ENCODE peak calls at places on chromosome 3, in eight cellular contexts. D is stimulated activated CD4-positive, alpha-beta T cell treated with anti-CD3 and anti-CD28 coated beads, Interleukin-2, amount 100 ng/mL, for 48 hours; H is ACHN; A is head of caudate nucleus; C is naive thymus-derived CD8-positive, alpha-beta T cell; R is lung; O is posterior cingulate gyrus; I is fibroblast of mammary gland. Y is an unnamed sample.

GRCh38 chr3:31620656-31621055 is 87.9 kb downstream of the STT3B start:
- DNase-seq in D (no peak), R (no peak), I (peak), O (no peak), A (no peak), H (no peak), C (no peak), Y (no peak)

GRCh38 chr3:45943207-45943846 is at the start of gene CXCR6:
- DNase-seq in C (peak), R (no peak), A (no peak), O (no peak), D (peak), I (peak), H (no peak), Y (peak)

GRCh38 chr3:184604039-184604955 is 42.7 kb downstream of the EPHB3 start:
- DNase-seq in A (no peak), H (no peak), D (no peak), O (peak), I (no peak), R (no peak), C (no peak), Y (no peak)

GRCh38 chr3:103127737-103128136 is 692.9 kb downstream of the ZPLD1 start:
- DNase-seq in I (no peak), O (no peak), D (no peak), R (no peak), A (no peak), H (no peak), C (no peak), Y (no peak)

GRCh38 chr3:45786801-45787495 is 9.4 kb downstream of the SLC6A20 start:
- DNase-seq in H (no peak), O (no peak), I (no peak), R (no peak), C (no peak), A (no peak), D (no peak), Y (no peak)

GRCh38 chr3:65178703-65179102 is 490.9 kb upstream of the ADAMTS9 start:
- DNase-seq in C (no peak), O (no peak), H (no peak), I (peak), D (no peak), R (no peak), A (no peak), Y (no peak)

GRCh38 chr3:39138804-39139415 is 14.5 kb downstream of the CSRNP1 start:
- DNase-seq in I (no peak), C (no peak), A (no peak), H (no peak), D (no peak), O (peak), R (no peak), Y (peak)

GRCh38 chr3:142983318-142983717 is 18.1 kb upstream of the U2SURP start:
- DNase-seq in A (no peak), C (no peak), O (no peak), R (no peak), D (no peak), I (no peak), H (no peak), Y (no peak)

GRCh38 chr3:191003742-191004141 is 141.2 kb upstream of the GMNC start:
- DNase-seq in R (no peak), D (no peak), H (no peak), C (no peak), I (no peak), O (no peak), A (no peak), Y (no peak)

GRCh38 chr3:159848348-159849118 is 140.1 kb upstream of the IL12A start:
- DNase-seq in O (no peak), D (no peak), R (no peak), I (no peak), A (no peak), H (no peak), C (no peak), Y (no peak)

GRCh38 chr3:153734777-153735551 is 386.2 kb upstream of the ARHGEF26 start:
- DNase-seq in D (no peak), I (peak), C (no peak), O (no peak), A (no peak), H (peak), R (no peak), Y (no peak)

GRCh38 chr3:131260525-131260924 is 121.0 kb upstream of the NUDT16 start:
- DNase-seq in H (no peak), I (peak), O (no peak), A (no peak), D (no peak), C (no peak), R (no peak), Y (no peak)

GRCh38 chr3:116155830-116156229 is 289.5 kb downstream of the LSAMP start:
- DNase-seq in O (peak), H (no peak), A (no peak), R (no peak), D (no peak), I (peak), C (no peak), Y (no peak)

GRCh38 chr3:45165497-45166282 is 19.5 kb upstream of the CDCP1 start:
- DNase-seq in D (no peak), C (no peak), H (no peak), O (no peak), A (no peak), R (no peak), I (no peak), Y (no peak)

GRCh38 chr3:197422506-197422905 is 124.1 kb upstream of the DLG1 start:
- DNase-seq in R (no peak), I (no peak), C (no peak), A (no peak), H (no peak), D (no peak), O (peak), Y (no peak)

GRCh38 chr3:152961323-152961722 is 126.4 kb downstream of the P2RY1 start:
- DNase-seq in A (no peak), H (peak), I (peak), R (no peak), C (no peak), O (no peak), D (no peak), Y (no peak)

Y was measured in mesenteric fat pad.